ENCODE peak calls at places on chromosomes 5 and 9, in six cellular contexts. One of them, this sample, is unnamed.

GRCh38 chr9:136625101-136626065 is 37.3 kb upstream of the EGFL7 start:
- DNase-seq in GM23338: peak; percentile 57
- DNase-seq in tibial nerve: peak; percentile 73
- DNase-seq in K562: peak; percentile 47
- DNase-seq in H1: peak; percentile 57
- DNase-seq in cardiac fibroblast: peak; percentile 86
- DNase-seq in this sample: peak; percentile 40

GRCh38 chr5:116579139-116579538 is 4.5 kb upstream of the SEMA6A start:
- DNase-seq in GM23338: no peak
- DNase-seq in tibial nerve: no peak
- DNase-seq in K562: no peak
- DNase-seq in H1: no peak
- DNase-seq in cardiac fibroblast: no peak
- DNase-seq in this sample: no peak

GRCh38 chr5:171863928-171864327 is 78.3 kb downstream of the SMIM23 start:
- DNase-seq in GM23338: no peak
- DNase-seq in tibial nerve: no peak
- DNase-seq in K562: no peak
- DNase-seq in H1: no peak
- DNase-seq in cardiac fibroblast: peak; percentile 41
- DNase-seq in this sample: peak; percentile 82

GRCh38 chr5:1338196-1338490 is 6.8 kb downstream of the CLPTM1L start:
- DNase-seq in GM23338: no peak
- DNase-seq in tibial nerve: no peak
- DNase-seq in K562: no peak
- DNase-seq in H1: no peak
- DNase-seq in cardiac fibroblast: no peak
- DNase-seq in this sample: no peak

GRCh38 chr9:98410185-98410697 is 154.8 kb upstream of the TBC1D2 start:
- DNase-seq in GM23338: peak; percentile 81
- DNase-seq in tibial nerve: no peak
- DNase-seq in K562: peak; percentile 74
- DNase-seq in H1: no peak
- DNase-seq in cardiac fibroblast: peak; percentile 93
- DNase-seq in this sample: peak; percentile 93

GRCh38 chr5:9265391-9266287 is 280.2 kb downstream of the SEMA5A start:
- DNase-seq in GM23338: peak; percentile 76
- DNase-seq in tibial nerve: no peak
- DNase-seq in K562: no peak
- DNase-seq in H1: peak; percentile 50
- DNase-seq in cardiac fibroblast: peak; percentile 71
- DNase-seq in this sample: peak; percentile 88

GRCh38 chr9:82271099-82271498 is 282.5 kb downstream of the SPATA31D1 start:
- DNase-seq in GM23338: no peak
- DNase-seq in tibial nerve: no peak
- DNase-seq in K562: no peak
- DNase-seq in H1: no peak
- DNase-seq in cardiac fibroblast: peak; percentile 17
- DNase-seq in this sample: peak; percentile 99

GRCh38 chr9:124399323-124399962 is 15.8 kb downstream of the PSMB7 start:
- DNase-seq in GM23338: peak; percentile 64
- DNase-seq in tibial nerve: no peak
- DNase-seq in K562: no peak
- DNase-seq in H1: peak; percentile 56
- DNase-seq in cardiac fibroblast: peak; percentile 55
- DNase-seq in this sample: peak; percentile 75

GRCh38 chr9:33687779-33688178 is 107.6 kb upstream of the PRSS3 start:
- DNase-seq in GM23338: no peak
- DNase-seq in tibial nerve: no peak
- DNase-seq in K562: no peak
- DNase-seq in H1: no peak
- DNase-seq in cardiac fibroblast: peak; percentile 5
- DNase-seq in this sample: no peak

GRCh38 chr9:93110400-93110855 is 14.4 kb downstream of the CARD19 start:
- DNase-seq in GM23338: no peak
- DNase-seq in tibial nerve: peak; percentile 10
- DNase-seq in K562: no peak
- DNase-seq in H1: no peak
- DNase-seq in cardiac fibroblast: no peak
- DNase-seq in this sample: no peak

GRCh38 chr5:3595102-3595961 is at the start of gene IRX1:
- DNase-seq in GM23338: peak; percentile 81
- DNase-seq in tibial nerve: no peak
- DNase-seq in K562: no peak
- DNase-seq in H1: peak; percentile 82
- DNase-seq in cardiac fibroblast: peak; percentile 19
- DNase-seq in this sample: peak; percentile 75

GRCh38 chr5:1548702-1549523 is 25.2 kb upstream of the LPCAT1 start:
- DNase-seq in GM23338: no peak
- DNase-seq in tibial nerve: no peak
- DNase-seq in K562: peak; percentile 9
- DNase-seq in H1: peak; percentile 36
- DNase-seq in cardiac fibroblast: no peak
- DNase-seq in this sample: no peak

GRCh38 chr5:160287378-160288051 is 24.8 kb downstream of the CCNJL start:
- DNase-seq in GM23338: peak; percentile 97
- DNase-seq in tibial nerve: no peak
- DNase-seq in K562: no peak
- DNase-seq in H1: peak; percentile 81
- DNase-seq in cardiac fibroblast: peak; percentile 59
- DNase-seq in this sample: no peak

GRCh38 chr5:87421307-87421706 is 8.6 kb upstream of the CCNH start:
- DNase-seq in GM23338: no peak
- DNase-seq in tibial nerve: no peak
- DNase-seq in K562: no peak
- DNase-seq in H1: no peak
- DNase-seq in cardiac fibroblast: no peak
- DNase-seq in this sample: no peak

GRCh38 chr9:133101356-133102189 is 19.5 kb downstream of the RALGDS start:
- DNase-seq in GM23338: no peak
- DNase-seq in tibial nerve: no peak
- DNase-seq in K562: no peak
- DNase-seq in H1: no peak
- DNase-seq in cardiac fibroblast: no peak
- DNase-seq in this sample: no peak

GRCh38 chr9:75238311-75238976 is 150.1 kb downstream of the OSTF1 start:
- DNase-seq in GM23338: peak; percentile 87
- DNase-seq in tibial nerve: no peak
- DNase-seq in K562: peak; percentile 17
- DNase-seq in H1: peak; percentile 51
- DNase-seq in cardiac fibroblast: peak; percentile 80
- DNase-seq in this sample: peak; percentile 56

GRCh38 chr5:122259995-122260394 is 52.0 kb upstream of the SNCAIP start:
- DNase-seq in GM23338: no peak
- DNase-seq in tibial nerve: no peak
- DNase-seq in K562: no peak
- DNase-seq in H1: no peak
- DNase-seq in cardiac fibroblast: peak; percentile 35
- DNase-seq in this sample: peak; percentile 91

GRCh38 chr5:132762246-132763000 is 14.6 kb downstream of the SEPTIN8 start:
- DNase-seq in GM23338: no peak
- DNase-seq in tibial nerve: no peak
- DNase-seq in K562: no peak
- DNase-seq in H1: no peak
- DNase-seq in cardiac fibroblast: no peak
- DNase-seq in this sample: no peak

GRCh38 chr9:14782652-14783051 is 60.1 kb upstream of the CER1 start:
- DNase-seq in GM23338: no peak
- DNase-seq in tibial nerve: no peak
- DNase-seq in K562: no peak
- DNase-seq in H1: no peak
- DNase-seq in cardiac fibroblast: no peak
- DNase-seq in this sample: no peak

GRCh38 chr9:128323192-128323730 is 622 bp downstream of the COQ4 start:
- DNase-seq in GM23338: no peak
- DNase-seq in tibial nerve: no peak
- DNase-seq in K562: no peak
- DNase-seq in H1: no peak
- DNase-seq in cardiac fibroblast: no peak
- DNase-seq in this sample: peak; percentile 25
- H3K4me3 ChIP-seq in GM23338: peak overlapping the region; percentile 99
- H3K4me3 ChIP-seq in tibial nerve: peak overlapping the region; percentile 98
- H3K4me3 ChIP-seq in K562: peak overlapping the region; percentile 67
- H3K4me3 ChIP-seq in H1: peak overlapping the region; percentile 93
- H3K4me3 ChIP-seq in cardiac fibroblast: peak overlapping the region; percentile 91
- H3K4me3 ChIP-seq in this sample: peak overlapping the region; percentile 77

GRCh38 chr5:152556779-152557178 is 151.7 kb upstream of the NMUR2 start:
- DNase-seq in GM23338: no peak
- DNase-seq in tibial nerve: no peak
- DNase-seq in K562: no peak
- DNase-seq in H1: no peak
- DNase-seq in cardiac fibroblast: no peak
- DNase-seq in this sample: no peak

DNA sequence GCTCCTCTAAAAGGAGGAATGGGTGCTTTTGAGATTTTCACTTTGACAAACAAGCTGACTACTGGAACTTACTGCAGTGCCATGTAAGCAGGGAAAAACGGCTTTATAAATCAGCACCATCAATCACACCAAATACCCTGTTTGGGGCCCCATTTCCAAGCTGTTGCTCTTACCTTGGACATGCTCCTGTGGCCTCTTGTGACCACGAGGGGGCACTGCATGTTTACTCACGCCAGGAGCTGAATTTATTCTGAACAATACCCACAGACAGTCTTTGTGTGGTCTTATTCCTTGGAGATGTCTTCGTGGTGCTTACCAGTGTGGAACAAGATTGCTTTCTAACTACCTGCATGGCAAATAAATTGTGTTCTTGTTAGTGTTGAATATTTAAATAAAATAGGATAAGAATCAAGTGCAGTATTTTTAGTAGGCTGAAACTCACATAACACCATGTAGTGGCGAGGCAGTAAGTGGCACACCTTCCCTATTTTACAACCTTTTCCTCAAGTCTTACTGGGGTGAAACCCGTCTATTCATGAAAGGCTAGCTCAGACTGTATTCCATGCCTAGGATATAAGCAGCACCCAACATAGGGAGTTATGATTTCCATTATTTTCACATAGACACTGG is 155.5 kb upstream of the NMUR2 start:
- DNase-seq in GM23338: peak; percentile 83
- DNase-seq in tibial nerve: peak; percentile 37
- DNase-seq in K562: peak; percentile 27
- DNase-seq in H1: peak; percentile 78
- DNase-seq in cardiac fibroblast: peak; percentile 69
- DNase-seq in this sample: peak; percentile 66
- TF ChIP-seq CTCF in GM23338: peak; percentile 95
- TF ChIP-seq CTCF in tibial nerve: peak; percentile 47
- TF ChIP-seq CTCF in K562: peak; percentile 63
- TF ChIP-seq CTCF in H1: peak; percentile 85
- TF ChIP-seq CTCF in cardiac fibroblast: peak; percentile 76
- TF ChIP-seq CTCF in this sample: peak; percentile 92

GRCh38 chr5:151239237-151239861 is 13.6 kb upstream of the GM2A start:
- DNase-seq in GM23338: peak; percentile 81
- DNase-seq in tibial nerve: peak; percentile 59
- DNase-seq in K562: peak; percentile 75
- DNase-seq in H1: peak; percentile 89
- DNase-seq in cardiac fibroblast: peak; percentile 87
- DNase-seq in this sample: peak; percentile 71
- H3K4me3 ChIP-seq in GM23338: no peak overlapping the region
- H3K4me3 ChIP-seq in tibial nerve: no peak overlapping the region
- H3K4me3 ChIP-seq in K562: no peak overlapping the region
- H3K4me3 ChIP-seq in H1: no peak overlapping the region
- H3K4me3 ChIP-seq in cardiac fibroblast: peak overlapping the region; percentile 27
- H3K4me3 ChIP-seq in this sample: peak overlapping the region; percentile 7

GRCh38 chr9:23081377-23081776 is 634.8 kb downstream of the DMRTA1 start:
- DNase-seq in GM23338: peak; percentile 27
- DNase-seq in tibial nerve: no peak
- DNase-seq in K562: no peak
- DNase-seq in H1: no peak
- DNase-seq in cardiac fibroblast: no peak
- DNase-seq in this sample: no peak
- TF ChIP-seq CTCF in GM23338: no peak
- TF ChIP-seq CTCF in tibial nerve: no peak
- TF ChIP-seq CTCF in K562: no peak
- TF ChIP-seq CTCF in H1: no peak
- TF ChIP-seq CTCF in cardiac fibroblast: no peak
- TF ChIP-seq CTCF in this sample: no peak

GRCh38 chr9:127954831-127955293 is 17.2 kb upstream of the DPM2 start:
- DNase-seq in GM23338: no peak
- DNase-seq in tibial nerve: no peak
- DNase-seq in K562: no peak
- DNase-seq in H1: no peak
- DNase-seq in cardiac fibroblast: no peak
- DNase-seq in this sample: no peak

GRCh38 chr9:127958728-127959127 is 21.1 kb upstream of the DPM2 start:
- DNase-seq in GM23338: no peak
- DNase-seq in tibial nerve: no peak
- DNase-seq in K562: no peak
- DNase-seq in H1: no peak
- DNase-seq in cardiac fibroblast: no peak
- DNase-seq in this sample: no peak

GRCh38 chr9:127953768-127954505 is 16.3 kb upstream of the DPM2 start:
- DNase-seq in GM23338: no peak
- DNase-seq in tibial nerve: no peak
- DNase-seq in K562: no peak
- DNase-seq in H1: no peak
- DNase-seq in cardiac fibroblast: no peak
- DNase-seq in this sample: no peak

GRCh38 chr9:127959841-127960409 is 20.9 kb downstream of the EEIG1 start:
- DNase-seq in GM23338: no peak
- DNase-seq in tibial nerve: no peak
- DNase-seq in K562: no peak
- DNase-seq in H1: no peak
- DNase-seq in cardiac fibroblast: no peak
- DNase-seq in this sample: no peak

GRCh38 chr9:127955294-127956015 is 17.8 kb upstream of the DPM2 start:
- DNase-seq in GM23338: peak; percentile 96
- DNase-seq in tibial nerve: no peak
- DNase-seq in K562: peak; percentile 78
- DNase-seq in H1: peak; percentile 75
- DNase-seq in cardiac fibroblast: no peak
- DNase-seq in this sample: no peak
- H3K4me3 ChIP-seq in GM23338: no peak overlapping the region
- H3K4me3 ChIP-seq in tibial nerve: no peak overlapping the region
- H3K4me3 ChIP-seq in K562: no peak overlapping the region
- H3K4me3 ChIP-seq in H1: no peak overlapping the region
- H3K4me3 ChIP-seq in cardiac fibroblast: no peak overlapping the region
- H3K4me3 ChIP-seq in this sample: no peak overlapping the region

DNA sequence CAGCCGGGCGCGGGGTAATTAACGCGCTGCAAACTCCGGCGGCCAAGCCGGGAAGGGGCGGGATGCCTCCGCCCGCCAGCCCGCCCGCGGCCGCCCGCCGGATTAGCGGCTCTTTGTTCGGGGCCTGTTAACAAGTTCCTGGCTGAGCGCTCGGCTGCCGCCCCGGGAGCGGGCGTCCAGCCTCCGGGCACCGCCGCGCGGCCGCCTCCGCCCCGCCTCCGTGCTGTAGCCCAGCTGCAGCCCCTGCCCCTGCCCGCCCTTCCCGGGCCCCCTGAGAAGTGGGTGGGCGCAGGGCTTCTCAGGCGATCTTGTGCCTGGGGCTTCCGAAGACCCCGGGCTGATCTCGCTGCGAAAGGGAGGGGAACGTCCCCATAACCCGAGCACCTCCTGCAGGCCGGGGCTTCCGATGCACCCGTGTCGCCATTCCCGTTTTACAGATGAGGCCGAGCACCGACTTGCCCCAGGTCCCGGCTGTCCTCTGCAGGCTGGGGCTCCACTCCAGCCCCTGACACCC is 7.6 kb downstream of the UNC5A start:
- DNase-seq in GM23338: peak; percentile 83
- DNase-seq in tibial nerve: no peak
- DNase-seq in K562: peak; percentile 59
- DNase-seq in H1: peak; percentile 79
- DNase-seq in cardiac fibroblast: peak; percentile 13
- DNase-seq in this sample: no peak
- TF ChIP-seq CTCF in GM23338: peak; percentile 62
- TF ChIP-seq CTCF in tibial nerve: no peak
- TF ChIP-seq CTCF in K562: peak; percentile 41
- TF ChIP-seq CTCF in H1: peak; percentile 75
- TF ChIP-seq CTCF in cardiac fibroblast: peak; percentile 57
- TF ChIP-seq CTCF in this sample: peak; percentile 35

This sample was measured in AG10803.